ENCODE peak calls at places on chromosomes 13 and 19, in six cellular contexts. K is neural progenitor cell, P is PC-3, F is transverse colon, A is cardiac muscle cell, Y is spleen. W is an unnamed sample. For H3K4me1, the result is how much of the 10 kb centered on the place peaks cover.

GRCh38 chr13:110070511-110071120 is 236.3 kb downstream of the COL4A1 start:
- DNase-seq in A (peak), Y (no peak), F (no peak), K (no peak), P (peak), W (no peak)

GRCh38 chr19:39160889-39161672 is 35.5 kb downstream of the PAK4 start:
- DNase-seq in A (peak), Y (peak), P (peak), K (no peak), F (no peak), W (no peak)

GRCh38 chr13:103282571-103283450 is 216.6 kb upstream of the SLC10A2 start:
- DNase-seq in K (no peak), F (no peak), P (peak), A (peak), Y (no peak), W (no peak)

GRCh38 chr13:51832471-51833152 is 12.4 kb downstream of the TMEM272 start:
- DNase-seq in F (peak), A (peak), Y (no peak), P (peak), K (peak), W (no peak)

GRCh38 chr19:42140125-42140754 is 8.0 kb upstream of the POU2F2 start:
- DNase-seq in K (peak), Y (peak), P (peak), F (peak), A (peak), W (peak)

GRCh38 chr13:109366521-109366920 is 419.9 kb downstream of the IRS2 start:
- DNase-seq in Y (no peak), F (no peak), A (no peak), K (peak), P (no peak), W (no peak)

GRCh38 chr19:7703332-7703731 is 1.4 kb upstream of the FCER2 start:
- DNase-seq in A (no peak), K (no peak), Y (peak), P (no peak), F (no peak), W (no peak)

GRCh38 chr19:11169896-11170678 is 14.5 kb upstream of the SPC24 start:
- DNase-seq in P (no peak), A (peak), F (no peak), Y (no peak), K (no peak), W (no peak)

GRCh38 chr19:23851966-23852365 is 62.7 kb upstream of the ZNF726 start:
- DNase-seq in Y (no peak), F (no peak), A (no peak), P (no peak), K (no peak), W (no peak)

GRCh38 chr19:10617409-10618121 is 7.8 kb upstream of the SLC44A2 start:
- DNase-seq in A (peak), Y (no peak), P (peak), K (no peak), F (no peak), W (no peak)

GRCh38 chr19:39082745-39083598 is 1.2 kb upstream of the ACP7 start:
- DNase-seq in P (peak), A (no peak), F (no peak), Y (no peak), K (no peak), W (no peak)

GRCh38 chr13:36131215-36131930 is at the start of gene DCLK1:
- DNase-seq in P (no peak), A (peak), K (peak), Y (no peak), F (peak), W (peak)

GRCh38 chr13:112733112-112733511 is 43.3 kb downstream of the ATP11A start:
- DNase-seq in K (peak), P (no peak), Y (peak), F (no peak), A (no peak), W (peak)

GRCh38 chr13:48400820-48401219 is 12.1 kb downstream of the LPAR6 start:
- DNase-seq in F (no peak), P (peak), K (no peak), A (peak), Y (no peak), W (no peak)

GRCh38 chr13:65719831-65720230 is 1510.3 kb downstream of the PCDH9 start:
- DNase-seq in K (peak), F (no peak), Y (no peak), P (no peak), A (no peak), W (no peak)

GRCh38 chr13:65725001-65725400 is 1505.1 kb downstream of the PCDH9 start:
- DNase-seq in K (no peak), P (no peak), A (peak), F (no peak), Y (no peak), W (no peak)

GRCh38 chr13:65724261-65724660 is 1505.9 kb downstream of the PCDH9 start:
- DNase-seq in P (no peak), F (no peak), K (no peak), Y (no peak), A (peak), W (no peak)
- H3K27ac ChIP-seq in P (no peak), F (no peak), K (no peak), Y (no peak), A (no peak), W (no peak)

DNA sequence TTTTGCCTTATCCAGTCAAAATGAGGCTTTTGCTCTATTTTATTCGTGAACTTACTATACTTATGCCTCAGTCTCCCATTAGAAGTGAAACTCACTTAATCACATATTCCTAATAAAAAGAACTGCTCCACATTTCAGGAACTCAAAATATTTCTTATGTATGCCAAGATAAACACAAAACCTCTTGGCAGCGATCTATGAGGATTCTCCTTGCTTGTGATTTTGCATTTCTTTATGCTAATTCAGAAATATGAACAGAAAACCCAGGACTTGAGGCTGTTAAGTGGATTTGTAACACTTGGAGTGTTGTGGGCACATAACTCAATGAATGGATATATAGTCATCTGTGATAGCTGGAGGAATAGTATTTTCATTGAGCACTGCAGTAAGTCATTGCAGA is 5.5 kb upstream of the KATNAL1 start:
- DNase-seq in F (no peak), P (no peak), K (no peak), Y (no peak), A (peak), W (no peak)
- H3K4me1 ChIP-seq in F (under half), P (under half), K (under half), Y (under half), A (under half), W (under half)

DNA sequence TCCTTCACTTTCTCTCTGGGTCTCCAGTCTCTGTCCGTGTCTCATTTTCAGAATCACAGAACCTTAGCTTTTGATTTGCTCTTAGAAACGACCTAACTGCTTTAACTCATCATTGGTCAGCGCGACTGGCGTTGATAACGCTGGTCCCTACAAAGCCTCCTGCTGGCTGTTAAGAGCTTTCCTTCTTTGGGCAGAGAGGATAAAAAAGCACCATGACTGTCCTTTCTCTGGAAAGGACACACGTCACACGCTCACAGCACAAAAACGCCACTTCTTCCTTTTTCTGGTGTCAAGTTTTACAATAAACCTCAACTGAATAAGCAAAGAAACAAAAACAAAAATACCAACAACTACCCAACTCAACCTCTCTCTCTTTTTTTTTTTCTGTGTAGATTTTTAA is 1.7 kb upstream of the KLK12 start:
- DNase-seq in Y (no peak), K (no peak), F (no peak), P (no peak), A (no peak), W (no peak)
- TF ChIP-seq CTCF in Y (no peak), K (peak), F (no peak), P (no peak), A (no peak), W (no peak)

GRCh38 chr13:26682606-26683005 is 78.0 kb downstream of the GPR12 start:
- DNase-seq in P (no peak), Y (no peak), F (no peak), K (no peak), A (no peak), W (no peak)

GRCh38 chr13:26681036-26681435 is 79.5 kb downstream of the GPR12 start:
- DNase-seq in P (no peak), K (no peak), A (no peak), F (no peak), Y (no peak), W (no peak)

GRCh38 chr13:26685606-26686005 is 75.0 kb downstream of the GPR12 start:
- DNase-seq in P (no peak), F (no peak), Y (no peak), A (no peak), K (no peak), W (no peak)

GRCh38 chr13:26688286-26688685 is 72.3 kb downstream of the GPR12 start:
- DNase-seq in F (no peak), P (no peak), Y (no peak), A (no peak), K (no peak), W (no peak)

DNA sequence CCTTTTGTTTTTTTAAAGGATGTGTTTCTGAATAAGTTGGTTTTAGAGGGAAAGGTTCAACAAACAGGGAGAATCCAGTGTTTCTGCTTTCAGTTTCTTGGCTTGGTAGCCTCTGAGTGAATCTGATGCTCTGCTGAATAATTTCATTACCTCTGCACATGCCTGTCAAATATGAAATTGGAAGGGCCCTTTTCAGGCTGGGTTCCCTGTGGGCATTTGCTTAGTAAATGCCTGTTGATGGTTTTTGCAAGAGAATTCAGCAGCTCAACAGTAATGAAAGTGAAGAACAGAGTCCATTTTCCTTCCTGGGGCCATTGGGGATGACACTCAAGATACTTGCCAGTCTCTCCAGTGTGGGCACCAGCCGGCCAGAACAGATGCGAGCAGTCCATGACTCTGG is 74.3 kb downstream of the GPR12 start:
- DNase-seq in K (no peak), P (no peak), F (no peak), A (no peak), Y (no peak), W (no peak)
- H3K27ac ChIP-seq in K (no peak), P (no peak), F (no peak), A (no peak), Y (no peak), W (no peak)

GRCh38 chr19:55248704-55249103 is 10.1 kb downstream of the PPP6R1 start:
- DNase-seq in A (no peak), P (no peak), F (no peak), Y (no peak), K (no peak), W (no peak)

GRCh38 chr19:55249841-55250240 is 9.0 kb downstream of the PPP6R1 start:
- DNase-seq in K (no peak), F (no peak), A (no peak), Y (peak), P (no peak), W (no peak)

GRCh38 chr19:55248166-55248675 is 10.6 kb downstream of the PPP6R1 start:
- DNase-seq in A (no peak), K (no peak), Y (no peak), P (no peak), F (no peak), W (no peak)

GRCh38 chr19:55251296-55252081 is 7.3 kb downstream of the PPP6R1 start:
- DNase-seq in P (peak), K (no peak), Y (peak), A (peak), F (no peak), W (peak)

GRCh38 chr19:55250262-55251036 is 8.4 kb downstream of the PPP6R1 start:
- DNase-seq in F (no peak), P (no peak), A (no peak), K (no peak), Y (no peak), W (no peak)
- H3K4me1 ChIP-seq in F (under half), P (half or more), A (under half), K (under half), Y (half or more), W (under half)

GRCh38 chr13:39330504-39330903 is 272.5 kb downstream of the LHFPL6 start:
- DNase-seq in Y (no peak), F (no peak), K (no peak), A (no peak), P (no peak), W (no peak)

GRCh38 chr13:39327080-39327479 is 275.9 kb downstream of the LHFPL6 start:
- DNase-seq in K (peak), Y (no peak), P (no peak), F (no peak), A (no peak), W (no peak)

GRCh38 chr13:39324806-39325311 is 278.1 kb downstream of the LHFPL6 start:
- DNase-seq in Y (no peak), F (no peak), K (no peak), P (no peak), A (no peak), W (no peak)

GRCh38 chr13:39326471-39326870 is 276.5 kb downstream of the LHFPL6 start:
- DNase-seq in F (no peak), Y (no peak), A (peak), K (no peak), P (no peak), W (no peak)

GRCh38 chr13:39329182-39329639 is 273.8 kb downstream of the LHFPL6 start:
- DNase-seq in F (peak), P (no peak), Y (no peak), K (no peak), A (peak), W (no peak)
- TF ChIP-seq CTCF in F (no peak), P (no peak), Y (no peak), K (no peak), A (no peak), W (no peak)

GRCh38 chr19:48915757-48916156 is 15.6 kb downstream of the NUCB1 start:
- DNase-seq in A (no peak), P (no peak), K (no peak), F (no peak), Y (no peak), W (no peak)

GRCh38 chr19:48920949-48921348 is 12.6 kb upstream of the DHDH start:
- DNase-seq in K (no peak), F (no peak), P (no peak), Y (no peak), A (no peak), W (peak)

GRCh38 chr19:48921721-48922500 is 11.6 kb upstream of the DHDH start:
- DNase-seq in A (no peak), K (no peak), F (no peak), Y (no peak), P (no peak), W (peak)

GRCh38 chr19:48918801-48919247 is 14.7 kb upstream of the DHDH start:
- DNase-seq in F (no peak), Y (no peak), A (no peak), K (peak), P (peak), W (no peak)

DNA sequence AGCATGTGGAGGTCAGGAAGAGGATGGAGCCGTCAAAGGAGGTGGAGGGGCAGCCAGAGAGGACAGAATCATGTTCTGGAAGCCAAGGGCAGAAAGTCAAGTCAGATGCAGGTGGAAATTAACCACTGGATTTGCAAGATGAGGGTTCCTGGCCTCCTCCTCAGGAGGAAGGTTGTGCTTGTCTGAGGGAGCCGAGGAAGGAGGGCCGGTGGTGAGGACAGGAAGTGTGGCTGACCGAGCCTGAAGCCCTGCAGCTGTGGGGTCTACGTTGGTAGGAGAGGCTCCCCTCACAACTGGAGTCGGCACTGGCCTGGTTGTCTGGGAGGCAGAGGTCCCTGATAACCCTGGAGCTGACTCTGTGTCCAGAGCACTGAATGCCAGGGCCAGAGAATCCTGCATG is 15.4 kb upstream of the DHDH start:
- DNase-seq in K (no peak), Y (no peak), F (no peak), P (no peak), A (no peak), W (no peak)
- H3K27ac ChIP-seq in K (no peak), Y (no peak), F (no peak), P (no peak), A (no peak), W (no peak)

GRCh38 chr19:13103585-13103923 is 896 bp upstream of the LYL1 start:
- DNase-seq in K (no peak), Y (peak), P (no peak), F (no peak), A (no peak), W (no peak)
- H3K4me1 ChIP-seq in K (under half), Y (half or more), P (under half), F (under half), A (under half), W (under half)